ENCODE peak calls at places on chromosomes 6 and 20, in eight cellular contexts. J is HCT116, S is SK-N-SH, U is cardiac fibroblast, N is esophagus muscularis mucosa, R is spleen, F is lower lobe of right lung, I is psoas muscle. Q is an unnamed sample.

GRCh38 chr6:105993341-105993740 is 92.8 kb upstream of the PRDM1 start:
- DNase-seq in I (no peak), N (no peak), U (no peak), J (no peak), F (no peak), S (no peak), R (no peak), Q (no peak)

GRCh38 chr6:100304575-100304974 is 160.1 kb downstream of the SIM1 start:
- DNase-seq in F (no peak), N (no peak), U (no peak), S (no peak), I (no peak), R (no peak), J (no peak), Q (no peak)

GRCh38 chr6:95142101-95142500 is 435.2 kb upstream of the MANEA start:
- DNase-seq in S (no peak), U (no peak), F (no peak), J (no peak), R (no peak), I (no peak), N (no peak), Q (no peak)

GRCh38 chr20:42846784-42847490 is 342.8 kb downstream of the PTPRT start:
- DNase-seq in S (no peak), N (peak; percentile 91), F (no peak), J (no peak), I (no peak), R (no peak), U (no peak), Q (no peak)

GRCh38 chr6:113997106-113997505 is 26.2 kb upstream of the HDAC2 start:
- DNase-seq in S (no peak), J (peak; percentile 57), U (peak; percentile 82), F (no peak), N (no peak), R (no peak), I (no peak), Q (no peak)

GRCh38 chr6:11978169-11978987 is 33.7 kb upstream of the HIVEP1 start:
- DNase-seq in U (no peak), I (no peak), S (no peak), N (no peak), F (no peak), R (no peak), J (no peak), Q (no peak)

GRCh38 chr20:37872161-37872560 is 30.8 kb upstream of the VSTM2L start:
- DNase-seq in F (no peak), I (no peak), U (no peak), N (no peak), R (peak; percentile 62), J (no peak), S (no peak), Q (no peak)

GRCh38 chr6:20711518-20711917 is 177.3 kb downstream of the CDKAL1 start:
- DNase-seq in S (no peak), F (no peak), I (no peak), U (peak; percentile 54), J (no peak), N (no peak), R (no peak), Q (no peak)

GRCh38 chr6:80523531-80523970 is 417.1 kb downstream of the BCKDHB start:
- DNase-seq in S (no peak), U (peak; percentile 44), F (peak; percentile 45), R (peak; percentile 66), J (no peak), N (no peak), I (peak; percentile 16), Q (no peak)

GRCh38 chr6:142301421-142302391 is at the start of gene ADGRG6:
- DNase-seq in F (peak; percentile 73), U (peak; percentile 42), I (peak; percentile 18), N (no peak), S (peak; percentile 26), J (peak; percentile 57), R (peak; percentile 83), Q (no peak)

GRCh38 chr6:11525468-11526155 is 11.9 kb upstream of the TMEM170B start:
- DNase-seq in J (no peak), R (no peak), S (no peak), F (no peak), N (no peak), U (peak; percentile 77), I (peak; percentile 38), Q (no peak)

GRCh38 chr6:82270791-82271392 is 23.3 kb upstream of the IBTK start:
- DNase-seq in N (no peak), F (no peak), I (no peak), U (peak; percentile 54), S (peak; percentile 39), J (peak; percentile 24), R (no peak), Q (no peak)

GRCh38 chr20:48523191-48523757 is 304.5 kb downstream of the PREX1 start:
- DNase-seq in S (peak; percentile 25), I (no peak), N (no peak), J (peak; percentile 10), U (peak; percentile 82), F (no peak), R (no peak), Q (peak; percentile 59)

GRCh38 chr20:40781340-40781916 is 92.4 kb upstream of the MAFB start:
- DNase-seq in J (no peak), N (no peak), R (no peak), I (no peak), F (no peak), U (no peak), S (peak; percentile 42), Q (no peak)

GRCh38 chr20:40777653-40778052 is 88.6 kb upstream of the MAFB start:
- DNase-seq in F (no peak), J (no peak), R (no peak), I (no peak), N (no peak), S (no peak), U (no peak), Q (no peak)

GRCh38 chr20:40786336-40786735 is 97.3 kb upstream of the MAFB start:
- DNase-seq in J (no peak), S (no peak), N (no peak), I (no peak), F (no peak), R (no peak), U (no peak), Q (no peak)

GRCh38 chr20:40778894-40779496 is 90.0 kb upstream of the MAFB start:
- DNase-seq in N (no peak), U (no peak), J (no peak), S (no peak), I (no peak), R (no peak), F (no peak), Q (no peak)

GRCh38 chr20:40781979-40782378 is 92.9 kb upstream of the MAFB start:
- DNase-seq in U (no peak), S (no peak), J (no peak), I (no peak), R (no peak), N (no peak), F (no peak), Q (no peak)
- H3K4me3 ChIP-seq in U (no peak overlapping the region), S (no peak overlapping the region), J (no peak overlapping the region), I (no peak overlapping the region), R (no peak overlapping the region), N (no peak overlapping the region), F (no peak overlapping the region), Q (no peak overlapping the region)

GRCh38 chr6:8908638-8909037 is 473.3 kb upstream of the SLC35B3 start:
- DNase-seq in I (no peak), R (no peak), N (no peak), S (no peak), F (no peak), U (no peak), J (no peak), Q (no peak)

GRCh38 chr6:8906699-8907098 is 471.4 kb upstream of the SLC35B3 start:
- DNase-seq in J (no peak), S (no peak), U (no peak), R (no peak), I (no peak), F (no peak), N (no peak), Q (no peak)

GRCh38 chr6:8905647-8906231 is 470.4 kb upstream of the SLC35B3 start:
- DNase-seq in I (no peak), F (no peak), S (no peak), N (no peak), J (no peak), R (no peak), U (no peak), Q (no peak)

GRCh38 chr6:8904754-8905153 is 469.4 kb upstream of the SLC35B3 start:
- DNase-seq in U (no peak), I (no peak), J (no peak), F (no peak), N (no peak), R (no peak), S (peak; percentile 12), Q (no peak)
- TF ChIP-seq CTCF in U (no peak), I (no peak), J (peak; percentile 67), F (no peak), N (no peak), R (no peak), S (peak; percentile 34), Q (peak; percentile 39)

GRCh38 chr6:116663308-116663707 is 5.3 kb downstream of the ZUP1 start:
- DNase-seq in U (no peak), I (no peak), R (no peak), J (no peak), N (no peak), S (no peak), F (no peak), Q (no peak)

GRCh38 chr6:116666869-116667268 is 1.7 kb downstream of the ZUP1 start:
- DNase-seq in R (no peak), I (no peak), F (no peak), J (no peak), U (no peak), N (no peak), S (no peak), Q (no peak)

GRCh38 chr6:116667620-116668019 is 946 bp downstream of the ZUP1 start:
- DNase-seq in R (no peak), F (no peak), I (no peak), S (no peak), U (no peak), J (no peak), N (no peak), Q (no peak)

GRCh38 chr6:116662186-116662585 is 6.4 kb downstream of the ZUP1 start:
- DNase-seq in R (no peak), F (no peak), J (no peak), S (no peak), I (no peak), N (no peak), U (no peak), Q (no peak)

GRCh38 chr6:116665464-116665863 is 3.1 kb downstream of the ZUP1 start:
- DNase-seq in R (no peak), F (no peak), I (no peak), N (no peak), U (no peak), J (no peak), S (no peak), Q (no peak)
- H3K4me3 ChIP-seq in R (no peak overlapping the region), F (no peak overlapping the region), I (no peak overlapping the region), N (no peak overlapping the region), U (no peak overlapping the region), J (no peak overlapping the region), S (peak overlapping the region; percentile 21), Q (peak overlapping the region; percentile 27)

DNA sequence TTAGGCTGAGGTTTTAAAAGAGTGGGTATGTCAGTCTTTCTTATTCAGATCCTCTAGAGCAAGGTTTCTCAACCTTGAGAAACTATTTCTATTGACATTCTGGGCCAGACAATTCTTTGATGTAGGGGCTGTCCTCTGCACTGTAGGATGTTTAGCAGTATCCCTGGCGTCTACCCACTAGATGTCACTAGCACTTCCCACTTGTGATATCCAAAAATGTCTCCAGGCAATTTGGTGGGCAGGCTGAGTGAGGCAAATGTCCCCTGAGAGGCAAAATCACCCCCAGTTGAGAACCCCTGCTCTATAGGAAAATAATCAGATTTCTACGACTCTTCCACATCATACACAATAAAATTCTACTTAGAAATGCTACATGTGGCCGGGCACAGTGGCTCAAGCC is 7.7 kb upstream of the ZKSCAN8 start:
- DNase-seq in N (no peak), S (peak; percentile 18), R (no peak), J (peak; percentile 29), U (peak; percentile 61), I (no peak), F (no peak), Q (no peak)
- TF ChIP-seq CTCF in N (peak; percentile 31), S (peak; percentile 64), R (no peak), J (peak; percentile 56), U (peak; percentile 55), I (peak; percentile 33), F (peak; percentile 28), Q (peak; percentile 62)

Q was measured in HFF-Myc.